ENCODE peak calls at places on chromosome 20, in eight cellular contexts. X is mesenchymal stem cell; Y is IMR-90; M is stomach; L is cardiac muscle cell; Z is upper lobe of right lung; S is CD8-positive, alpha-beta memory T cell; O is CD4-positive, alpha-beta memory T cell. N is an unnamed sample.

GRCh38 chr20:10448270-10449156 is 13.4 kb downstream of the SLX4IP start:
- DNase-seq in S (no peak), X (no peak), Y (peak; percentile 48), O (no peak), L (no peak), Z (no peak), M (no peak), N (no peak)

GRCh38 chr20:7492257-7492656 is 448.0 kb downstream of the HAO1 start:
- DNase-seq in L (no peak), O (no peak), S (no peak), M (no peak), Y (no peak), X (no peak), Z (no peak), N (no peak)

GRCh38 chr20:60857708-60858107 is 394.4 kb upstream of the CDH4 start:
- DNase-seq in Y (peak; percentile 43), X (peak; percentile 43), S (no peak), M (no peak), O (no peak), Z (no peak), L (no peak), N (no peak)

GRCh38 chr20:58028123-58028522 is 200.3 kb downstream of the ANKRD60 start:
- DNase-seq in L (peak; percentile 41), Y (no peak), O (no peak), Z (no peak), X (no peak), M (no peak), S (no peak), N (peak; percentile 64)

GRCh38 chr20:53571555-53572286 is 21.9 kb downstream of the ZNF217 start:
- DNase-seq in X (no peak), Y (no peak), L (no peak), Z (no peak), M (no peak), O (no peak), S (no peak), N (no peak)

GRCh38 chr20:6030453-6031080 is 23.3 kb downstream of the LRRN4 start:
- DNase-seq in L (no peak), Z (no peak), O (no peak), M (no peak), Y (no peak), S (no peak), X (no peak), N (no peak)

GRCh38 chr20:23683807-23684206 is 5.0 kb downstream of the CST4 start:
- DNase-seq in L (no peak), M (no peak), S (no peak), Y (no peak), Z (no peak), O (no peak), X (no peak), N (no peak)

GRCh38 chr20:53829706-53830521 is 236.3 kb upstream of the ZNF217 start:
- DNase-seq in M (no peak), L (no peak), X (peak; percentile 67), Z (no peak), Y (peak; percentile 51), S (no peak), O (no peak), N (no peak)

GRCh38 chr20:25037288-25038102 is 20.4 kb downstream of the ACSS1 start:
- DNase-seq in Z (no peak), X (no peak), O (no peak), M (no peak), Y (no peak), S (peak; percentile 9), L (no peak), N (no peak)

GRCh38 chr20:47544240-47544639 is 42.6 kb downstream of the NCOA3 start:
- DNase-seq in Z (no peak), O (no peak), Y (peak; percentile 64), X (peak; percentile 41), S (no peak), L (no peak), M (no peak), N (no peak)

GRCh38 chr20:11234181-11234969 is 560.6 kb upstream of the JAG1 start:
- DNase-seq in Y (peak; percentile 16), S (no peak), M (no peak), X (peak; percentile 11), L (no peak), Z (no peak), O (no peak), N (no peak)

GRCh38 chr20:17442588-17442987 is 88.6 kb downstream of the BFSP1 start:
- DNase-seq in Y (no peak), M (no peak), X (no peak), Z (no peak), S (no peak), L (peak; percentile 15), O (no peak), N (no peak)

GRCh38 chr20:58146761-58147160 is 81.7 kb downstream of the ANKRD60 start:
- DNase-seq in O (no peak), Y (no peak), S (no peak), L (no peak), M (no peak), X (no peak), Z (peak; percentile 12), N (peak; percentile 54)

GRCh38 chr20:19501476-19502115 is 256.5 kb upstream of the RIN2 start:
- DNase-seq in S (no peak), O (no peak), Y (no peak), X (no peak), L (no peak), Z (no peak), M (no peak), N (no peak)

GRCh38 chr20:23145281-23145700 is 59.2 kb upstream of the CD93 start:
- DNase-seq in Y (peak; percentile 56), X (peak; percentile 72), L (no peak), O (no peak), M (no peak), S (no peak), Z (peak; percentile 63), N (peak; percentile 37)

GRCh38 chr20:819680-820327 is 13.7 kb upstream of the FAM110A start:
- DNase-seq in Y (no peak), L (no peak), S (no peak), O (peak; percentile 22), M (no peak), X (no peak), Z (no peak), N (no peak)

GRCh38 chr20:36819662-36820061 is 46.1 kb upstream of the DSN1 start:
- DNase-seq in Z (no peak), S (no peak), X (no peak), Y (no peak), O (no peak), M (peak; percentile 75), L (peak; percentile 58), N (no peak)

GRCh38 chr20:8749101-8749500 is 319.8 kb upstream of the PLCB4 start:
- DNase-seq in X (no peak), M (no peak), S (no peak), Z (no peak), Y (peak; percentile 21), L (no peak), O (no peak), N (no peak)

GRCh38 chr20:50459124-50459918 is 50.9 kb upstream of the PTPN1 start:
- DNase-seq in Z (no peak), Y (no peak), S (no peak), O (no peak), M (no peak), X (no peak), L (no peak), N (no peak)

GRCh38 chr20:45860573-45861011 is 3.2 kb downstream of the ZSWIM3 start:
- DNase-seq in Z (no peak), L (no peak), Y (peak; percentile 50), M (no peak), S (no peak), X (peak; percentile 61), O (no peak), N (no peak)

GRCh38 chr20:45861157-45862075 is 4.0 kb downstream of the ZSWIM3 start:
- DNase-seq in Z (no peak), L (no peak), M (peak; percentile 41), X (no peak), Y (no peak), S (no peak), O (no peak), N (no peak)

GRCh38 chr20:45853484-45853883 is 3.7 kb downstream of the ACOT8 start:
- DNase-seq in S (no peak), Z (no peak), Y (no peak), O (no peak), X (no peak), M (no peak), L (no peak), N (no peak)

GRCh38 chr20:45857114-45857835 is at the start of the genes ACOT8 and ZSWIM3:
- DNase-seq in X (peak; percentile 100), S (peak; percentile 97), Y (peak; percentile 100), L (peak; percentile 100), O (peak; percentile 99), Z (peak; percentile 88), M (peak; percentile 96), N (peak; percentile 100)

GRCh38 chr20:45857836-45858250 is 429 bp downstream of the ZSWIM3 start:
- DNase-seq in X (no peak), M (no peak), Z (no peak), O (no peak), L (no peak), Y (no peak), S (no peak), N (no peak)
- H3K27ac ChIP-seq in X (peak overlapping the region; percentile 12), M (peak overlapping the region; percentile 81), Z (peak overlapping the region; percentile 92), O (peak overlapping the region; percentile 76), L (peak overlapping the region; percentile 73), Y (peak overlapping the region; percentile 64), S (peak overlapping the region; percentile 93), N (peak overlapping the region; percentile 12)

GRCh38 chr20:29298759-29299613 is 1958.5 kb upstream of the DEFB115 start:
- DNase-seq in Z (no peak), X (no peak), L (no peak), M (no peak), Y (no peak), S (no peak), O (no peak), N (peak; percentile 62)
- H3K9me3 ChIP-seq in Z (no peaks in the 10 kb centered on the region), X (no peaks in the 10 kb centered on the region), L (no peaks in the 10 kb centered on the region), M (no peaks in the 10 kb centered on the region), Y (peaks cover 49% of the 10 kb centered on the region), S (no peaks in the 10 kb centered on the region), O (no peaks in the 10 kb centered on the region), N (peaks cover 34% of the 10 kb centered on the region)

GRCh38 chr20:63639093-63639860 is 12.4 kb upstream of the GMEB2 start:
- DNase-seq in Z (no peak), S (peak; percentile 87), O (peak; percentile 87), Y (no peak), X (no peak), M (peak; percentile 43), L (no peak), N (no peak)

GRCh38 chr20:63633732-63634131 is 6.8 kb upstream of the GMEB2 start:
- DNase-seq in X (no peak), Z (no peak), L (no peak), Y (no peak), O (no peak), M (no peak), S (no peak), N (no peak)

GRCh38 chr20:63640086-63640485 is 13.1 kb downstream of the STMN3 start:
- DNase-seq in O (no peak), Z (no peak), L (no peak), X (no peak), Y (no peak), M (no peak), S (no peak), N (peak; percentile 84)

GRCh38 chr20:63635431-63636141 is 8.7 kb upstream of the GMEB2 start:
- DNase-seq in Z (peak; percentile 73), S (peak; percentile 90), Y (no peak), O (peak; percentile 95), L (no peak), X (no peak), M (peak; percentile 41), N (no peak)

GRCh38 chr20:63636752-63637633 is 10.1 kb upstream of the GMEB2 start:
- DNase-seq in Z (no peak), Y (peak; percentile 26), M (no peak), O (no peak), L (no peak), X (no peak), S (no peak), N (no peak)
- H3K27ac ChIP-seq in Z (peak overlapping the region; percentile 59), Y (no peak overlapping the region), M (no peak overlapping the region), O (peak overlapping the region; percentile 72), L (no peak overlapping the region), X (no peak overlapping the region), S (peak overlapping the region; percentile 41), N (no peak overlapping the region)

GRCh38 chr20:61989741-61990140 is 75.9 kb downstream of the TAF4 start:
- DNase-seq in Y (no peak), Z (no peak), M (no peak), X (no peak), L (no peak), O (no peak), S (no peak), N (no peak)
- H3K9me3 ChIP-seq in Y (peaks cover 18% of the 10 kb centered on the region), Z (peaks cover 12% of the 10 kb centered on the region), M (peaks cover 5% of the 10 kb centered on the region), X (peaks cover 28% of the 10 kb centered on the region), L (no peaks in the 10 kb centered on the region), O (no peaks in the 10 kb centered on the region), S (peaks cover 5% of the 10 kb centered on the region), N (peaks cover 13% of the 10 kb centered on the region)